ENCODE peak calls at places on chromosomes 3 and 15, in ten cellular contexts. One of them, this sample, is unnamed.

GRCh38 chr3:149848688-149849087 is 35.7 kb downstream of the RNF13 start:
- DNase-seq in PC-3: no peak
- DNase-seq in A549: no peak
- DNase-seq in GM23248: no peak
- DNase-seq in IMR-90: no peak
- DNase-seq in brain microvascular endothelial cell: no peak
- DNase-seq in mammary epithelial cell: no peak
- DNase-seq in lung: no peak
- DNase-seq in Panc1: no peak
- DNase-seq in ovary: no peak
- DNase-seq in this sample: no peak

GRCh38 chr15:79615754-79616153 is 183.6 kb downstream of the MINAR1 start:
- DNase-seq in GM23248: no peak
- DNase-seq in PC-3: no peak
- DNase-seq in brain microvascular endothelial cell: no peak
- DNase-seq in A549: no peak
- DNase-seq in lung: no peak
- DNase-seq in mammary epithelial cell: no peak
- DNase-seq in ovary: no peak
- DNase-seq in Panc1: no peak
- DNase-seq in IMR-90: no peak
- DNase-seq in this sample: no peak

GRCh38 chr3:179028408-179028807 is 43.2 kb downstream of the ZMAT3 start:
- DNase-seq in Panc1: no peak
- DNase-seq in A549: no peak
- DNase-seq in lung: no peak
- DNase-seq in GM23248: no peak
- DNase-seq in mammary epithelial cell: no peak
- DNase-seq in PC-3: no peak
- DNase-seq in ovary: no peak
- DNase-seq in brain microvascular endothelial cell: no peak
- DNase-seq in IMR-90: no peak
- DNase-seq in this sample: no peak

GRCh38 chr3:14780927-14781507 is 37.7 kb upstream of the FGD5 start:
- DNase-seq in mammary epithelial cell: peak
- DNase-seq in brain microvascular endothelial cell: peak
- DNase-seq in IMR-90: peak
- DNase-seq in Panc1: peak
- DNase-seq in GM23248: peak
- DNase-seq in A549: peak
- DNase-seq in ovary: no peak
- DNase-seq in lung: peak
- DNase-seq in PC-3: peak
- DNase-seq in this sample: peak

GRCh38 chr15:64163662-64164362 is 990 bp upstream of the PPIB start:
- DNase-seq in GM23248: peak
- DNase-seq in brain microvascular endothelial cell: no peak
- DNase-seq in PC-3: no peak
- DNase-seq in ovary: no peak
- DNase-seq in Panc1: no peak
- DNase-seq in mammary epithelial cell: peak
- DNase-seq in lung: no peak
- DNase-seq in IMR-90: no peak
- DNase-seq in A549: no peak
- DNase-seq in this sample: no peak

GRCh38 chr15:99168601-99169580 is 64.0 kb downstream of the SYNM start:
- DNase-seq in ovary: no peak
- DNase-seq in Panc1: no peak
- DNase-seq in mammary epithelial cell: no peak
- DNase-seq in lung: no peak
- DNase-seq in IMR-90: no peak
- DNase-seq in brain microvascular endothelial cell: no peak
- DNase-seq in GM23248: no peak
- DNase-seq in A549: no peak
- DNase-seq in PC-3: no peak
- DNase-seq in this sample: no peak

GRCh38 chr3:76827647-76828273 is 212.1 kb upstream of the ROBO2 start:
- DNase-seq in A549: no peak
- DNase-seq in lung: no peak
- DNase-seq in PC-3: no peak
- DNase-seq in Panc1: no peak
- DNase-seq in mammary epithelial cell: no peak
- DNase-seq in GM23248: no peak
- DNase-seq in ovary: no peak
- DNase-seq in IMR-90: no peak
- DNase-seq in brain microvascular endothelial cell: no peak
- DNase-seq in this sample: no peak

GRCh38 chr3:38247366-38248035 is 18.1 kb upstream of the SLC22A13 start:
- DNase-seq in ovary: no peak
- DNase-seq in IMR-90: peak
- DNase-seq in Panc1: peak
- DNase-seq in brain microvascular endothelial cell: peak
- DNase-seq in A549: peak
- DNase-seq in GM23248: peak
- DNase-seq in mammary epithelial cell: peak
- DNase-seq in PC-3: peak
- DNase-seq in lung: no peak
- DNase-seq in this sample: peak

GRCh38 chr15:75022808-75023193 is 589 bp upstream of the PPCDC start:
- DNase-seq in lung: no peak
- DNase-seq in ovary: no peak
- DNase-seq in GM23248: no peak
- DNase-seq in mammary epithelial cell: no peak
- DNase-seq in A549: no peak
- DNase-seq in Panc1: no peak
- DNase-seq in brain microvascular endothelial cell: no peak
- DNase-seq in PC-3: no peak
- DNase-seq in IMR-90: no peak
- DNase-seq in this sample: no peak

GRCh38 chr3:188929138-188929537 is 242.6 kb upstream of the TPRG1 start:
- DNase-seq in lung: no peak
- DNase-seq in brain microvascular endothelial cell: no peak
- DNase-seq in ovary: no peak
- DNase-seq in mammary epithelial cell: peak
- DNase-seq in IMR-90: no peak
- DNase-seq in GM23248: no peak
- DNase-seq in A549: no peak
- DNase-seq in Panc1: no peak
- DNase-seq in PC-3: peak
- DNase-seq in this sample: peak

GRCh38 chr3:98574157-98574556 is 19.3 kb downstream of the CPOX start:
- DNase-seq in PC-3: no peak
- DNase-seq in GM23248: no peak
- DNase-seq in mammary epithelial cell: no peak
- DNase-seq in lung: no peak
- DNase-seq in Panc1: no peak
- DNase-seq in brain microvascular endothelial cell: no peak
- DNase-seq in A549: no peak
- DNase-seq in ovary: no peak
- DNase-seq in IMR-90: no peak
- DNase-seq in this sample: no peak

GRCh38 chr3:35639251-35640185 is at the start of gene ARPP21:
- DNase-seq in GM23248: no peak
- DNase-seq in A549: peak
- DNase-seq in IMR-90: no peak
- DNase-seq in ovary: no peak
- DNase-seq in PC-3: peak
- DNase-seq in Panc1: no peak
- DNase-seq in lung: no peak
- DNase-seq in mammary epithelial cell: no peak
- DNase-seq in brain microvascular endothelial cell: peak
- DNase-seq in this sample: no peak

GRCh38 chr3:100230715-100231114 is 30.1 kb upstream of the TBC1D23 start:
- DNase-seq in mammary epithelial cell: no peak
- DNase-seq in PC-3: peak
- DNase-seq in GM23248: no peak
- DNase-seq in A549: no peak
- DNase-seq in lung: no peak
- DNase-seq in IMR-90: no peak
- DNase-seq in ovary: no peak
- DNase-seq in brain microvascular endothelial cell: no peak
- DNase-seq in Panc1: no peak
- DNase-seq in this sample: no peak

GRCh38 chr3:149678365-149678948 is 20.6 kb upstream of the WWTR1 start:
- DNase-seq in A549: no peak
- DNase-seq in brain microvascular endothelial cell: no peak
- DNase-seq in ovary: no peak
- DNase-seq in IMR-90: no peak
- DNase-seq in Panc1: no peak
- DNase-seq in mammary epithelial cell: peak
- DNase-seq in PC-3: peak
- DNase-seq in lung: no peak
- DNase-seq in GM23248: no peak
- DNase-seq in this sample: no peak

GRCh38 chr15:87863152-87863551 is 393.4 kb downstream of the NTRK3 start:
- DNase-seq in IMR-90: peak
- DNase-seq in A549: no peak
- DNase-seq in PC-3: no peak
- DNase-seq in mammary epithelial cell: no peak
- DNase-seq in brain microvascular endothelial cell: no peak
- DNase-seq in lung: no peak
- DNase-seq in Panc1: no peak
- DNase-seq in ovary: no peak
- DNase-seq in GM23248: peak
- DNase-seq in this sample: no peak

GRCh38 chr15:34808016-34808415 is 12.7 kb upstream of the ACTC1 start:
- DNase-seq in lung: no peak
- DNase-seq in mammary epithelial cell: peak
- DNase-seq in GM23248: peak
- DNase-seq in Panc1: no peak
- DNase-seq in A549: no peak
- DNase-seq in brain microvascular endothelial cell: peak
- DNase-seq in IMR-90: peak
- DNase-seq in ovary: no peak
- DNase-seq in PC-3: peak
- DNase-seq in this sample: no peak

GRCh38 chr3:185337231-185337816 is 25.6 kb upstream of the MAP3K13 start:
- DNase-seq in PC-3: peak
- DNase-seq in Panc1: no peak
- DNase-seq in A549: no peak
- DNase-seq in IMR-90: no peak
- DNase-seq in GM23248: no peak
- DNase-seq in mammary epithelial cell: peak
- DNase-seq in ovary: no peak
- DNase-seq in lung: no peak
- DNase-seq in brain microvascular endothelial cell: no peak
- DNase-seq in this sample: no peak
- H3K27ac ChIP-seq in PC-3: peak
- H3K27ac ChIP-seq in Panc1: peak
- H3K27ac ChIP-seq in A549: peak
- H3K27ac ChIP-seq in IMR-90: no peak
- H3K27ac ChIP-seq in GM23248: no peak
- H3K27ac ChIP-seq in mammary epithelial cell: no peak
- H3K27ac ChIP-seq in ovary: no peak
- H3K27ac ChIP-seq in lung: no peak
- H3K27ac ChIP-seq in brain microvascular endothelial cell: no peak
- H3K27ac ChIP-seq in this sample: no peak

GRCh38 chr3:105907790-105908189 is 39.0 kb upstream of the CBLB start:
- DNase-seq in Panc1: no peak
- DNase-seq in PC-3: no peak
- DNase-seq in mammary epithelial cell: no peak
- DNase-seq in IMR-90: no peak
- DNase-seq in lung: no peak
- DNase-seq in ovary: no peak
- DNase-seq in brain microvascular endothelial cell: no peak
- DNase-seq in GM23248: peak
- DNase-seq in A549: no peak
- DNase-seq in this sample: no peak
- H3K27ac ChIP-seq in Panc1: no peak
- H3K27ac ChIP-seq in PC-3: peak
- H3K27ac ChIP-seq in mammary epithelial cell: no peak
- H3K27ac ChIP-seq in IMR-90: no peak
- H3K27ac ChIP-seq in lung: no peak
- H3K27ac ChIP-seq in ovary: no peak
- H3K27ac ChIP-seq in brain microvascular endothelial cell: no peak
- H3K27ac ChIP-seq in GM23248: peak
- H3K27ac ChIP-seq in A549: no peak
- H3K27ac ChIP-seq in this sample: no peak

DNA sequence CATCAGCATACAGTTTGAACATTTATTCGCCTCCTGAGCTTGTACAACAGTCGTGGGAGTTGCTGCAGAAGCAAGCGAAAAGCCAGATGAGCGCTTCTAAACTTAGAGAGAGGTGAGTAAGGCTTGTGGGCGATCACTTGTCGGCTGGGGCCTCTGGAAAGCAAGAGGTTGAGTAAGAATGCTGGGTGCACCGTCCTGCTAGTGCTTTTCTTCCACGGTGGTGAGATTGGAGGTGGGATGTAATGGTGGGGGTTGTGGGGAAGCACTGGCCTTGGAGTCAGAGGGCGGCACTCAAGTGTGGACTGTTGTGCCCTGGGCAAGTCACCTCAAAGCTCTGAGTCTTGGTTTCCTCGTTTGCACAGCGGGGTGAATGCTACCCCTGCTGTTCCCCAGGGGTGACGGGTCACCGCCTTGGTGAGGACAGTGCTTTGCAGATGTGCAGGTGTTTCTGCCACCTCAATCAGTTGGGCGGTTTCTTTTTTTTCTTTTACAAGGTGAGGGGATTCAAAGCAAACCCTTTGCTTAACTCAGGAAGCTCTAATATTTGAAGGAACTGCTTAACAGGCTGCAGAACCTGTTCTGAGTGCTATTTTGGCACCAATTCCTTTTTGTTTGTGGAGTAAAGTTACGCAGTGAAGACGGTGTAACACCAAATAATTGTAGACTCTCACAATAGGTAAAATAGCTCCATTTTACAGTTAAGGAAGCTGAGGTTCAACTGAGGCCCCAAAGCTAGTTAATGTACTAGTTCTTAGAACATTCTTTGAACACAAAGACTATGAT is 6.8 kb downstream of the GHRL start:
- DNase-seq in brain microvascular endothelial cell: no peak
- DNase-seq in A549: no peak
- DNase-seq in IMR-90: peak
- DNase-seq in Panc1: no peak
- DNase-seq in lung: no peak
- DNase-seq in PC-3: peak
- DNase-seq in GM23248: no peak
- DNase-seq in mammary epithelial cell: no peak
- DNase-seq in ovary: no peak
- DNase-seq in this sample: no peak
- H3K27ac ChIP-seq in brain microvascular endothelial cell: no peak
- H3K27ac ChIP-seq in A549: no peak
- H3K27ac ChIP-seq in IMR-90: no peak
- H3K27ac ChIP-seq in Panc1: no peak
- H3K27ac ChIP-seq in lung: no peak
- H3K27ac ChIP-seq in PC-3: no peak
- H3K27ac ChIP-seq in GM23248: no peak
- H3K27ac ChIP-seq in mammary epithelial cell: no peak
- H3K27ac ChIP-seq in ovary: no peak
- H3K27ac ChIP-seq in this sample: no peak

DNA sequence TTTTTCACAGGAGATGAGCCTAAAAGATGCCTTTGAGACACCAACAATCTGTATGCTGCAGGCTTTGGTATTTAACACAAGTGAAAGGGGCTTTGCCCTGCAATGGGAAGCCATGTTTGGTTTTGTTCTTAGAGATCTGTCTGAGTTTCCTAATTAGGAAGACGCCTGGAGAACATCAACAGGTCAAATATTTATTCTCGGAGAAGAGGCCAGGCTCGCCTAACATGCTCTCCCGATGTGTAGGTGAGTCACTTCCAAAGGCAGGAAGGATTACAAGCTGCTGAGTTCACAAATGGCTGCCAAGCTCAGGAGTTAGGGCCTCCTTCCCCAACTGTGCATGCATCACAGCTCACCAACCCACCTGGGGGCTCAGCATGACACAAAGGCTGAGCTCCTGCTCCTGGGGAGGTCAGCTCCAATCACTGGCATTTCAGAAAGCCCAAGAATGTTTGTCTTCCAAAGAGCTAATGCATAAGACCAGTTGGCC is 119.5 kb upstream of the PRICKLE2 start:
- DNase-seq in lung: no peak
- DNase-seq in mammary epithelial cell: peak
- DNase-seq in Panc1: no peak
- DNase-seq in GM23248: peak
- DNase-seq in brain microvascular endothelial cell: peak
- DNase-seq in A549: peak
- DNase-seq in IMR-90: peak
- DNase-seq in PC-3: peak
- DNase-seq in ovary: no peak
- DNase-seq in this sample: no peak
- H3K27ac ChIP-seq in lung: peak
- H3K27ac ChIP-seq in mammary epithelial cell: peak
- H3K27ac ChIP-seq in Panc1: no peak
- H3K27ac ChIP-seq in GM23248: peak
- H3K27ac ChIP-seq in brain microvascular endothelial cell: peak
- H3K27ac ChIP-seq in A549: peak
- H3K27ac ChIP-seq in IMR-90: peak
- H3K27ac ChIP-seq in PC-3: peak
- H3K27ac ChIP-seq in ovary: no peak
- H3K27ac ChIP-seq in this sample: no peak

This sample was measured in WERI-Rb-1.